ENCODE peak calls at places on chromosomes 13 and 19, in ten cellular contexts. Z is HTR-8/SVneo; L is HL-60; Y is neural crest cell; S is effector memory CD4-positive, alpha-beta T cell; U is HFF-Myc; R is NCI-H748 treated with DMSO at 0.1 percent for 48 hours; C is activated CD4-positive, CD25-positive, alpha-beta regulatory T cell; Q is cardiac fibroblast; D is amniotic stem cell. X is an unnamed sample.

GRCh38 chr13:29482504-29482903 is 113.0 kb downstream of the SLC7A1 start:
- DNase-seq in Z (no peak), L (no peak), Y (no peak), S (no peak), U (no peak), R (no peak), C (no peak), Q (no peak), D (no peak), X (no peak)

GRCh38 chr19:18843960-18844359 is 12.2 kb downstream of the UPF1 start:
- DNase-seq in Z (no peak), L (no peak), Y (no peak), S (no peak), U (no peak), R (no peak), C (no peak), Q (no peak), D (no peak), X (no peak)

GRCh38 chr19:4172861-4173473 is 9.4 kb downstream of the SIRT6 start:
- DNase-seq in Z (peak; percentile 45), L (no peak), Y (peak; percentile 82), S (peak; percentile 41), U (no peak), R (no peak), C (peak; percentile 56), Q (peak; percentile 46), D (no peak), X (peak; percentile 82)

GRCh38 chr19:341386-342127 is 3.0 kb downstream of the MIER2 start:
- DNase-seq in Z (no peak), L (no peak), Y (no peak), S (no peak), U (no peak), R (no peak), C (no peak), Q (no peak), D (no peak), X (no peak)

GRCh38 chr13:95355491-95355890 is 54.2 kb upstream of the ABCC4 start:
- DNase-seq in Z (peak; percentile 31), L (no peak), Y (no peak), S (no peak), U (no peak), R (no peak), C (no peak), Q (peak; percentile 44), D (no peak), X (peak; percentile 78)

GRCh38 chr19:46904114-46905060 is 43.6 kb downstream of the ARHGAP35 start:
- DNase-seq in Z (no peak), L (no peak), Y (no peak), S (no peak), U (peak; percentile 58), R (no peak), C (no peak), Q (peak; percentile 87), D (no peak), X (peak; percentile 59)

GRCh38 chr13:36131215-36131930 is at the start of gene DCLK1:
- DNase-seq in Z (peak; percentile 2), L (no peak), Y (peak; percentile 60), S (no peak), U (no peak), R (peak; percentile 71), C (no peak), Q (peak; percentile 50), D (no peak), X (peak; percentile 90)

GRCh38 chr13:33611016-33611805 is 206.7 kb upstream of the RFC3 start:
- DNase-seq in Z (no peak), L (no peak), Y (peak; percentile 36), S (no peak), U (no peak), R (no peak), C (no peak), Q (peak; percentile 95), D (no peak), X (peak; percentile 90)

GRCh38 chr13:114027046-114027760 is 53.3 kb upstream of the C13orf46 start:
- DNase-seq in Z (no peak), L (no peak), Y (no peak), S (no peak), U (no peak), R (no peak), C (no peak), Q (no peak), D (no peak), X (peak; percentile 36)

GRCh38 chr13:67230774-67231480 is 791 bp upstream of the PCDH9 start:
- DNase-seq in Z (peak; percentile 22), L (no peak), Y (peak; percentile 55), S (no peak), U (no peak), R (peak; percentile 84), C (no peak), Q (peak; percentile 78), D (peak; percentile 58), X (peak; percentile 83)

GRCh38 chr19:1284293-1284978 is 1.2 kb upstream of the EFNA2 start:
- DNase-seq in Z (no peak), L (no peak), Y (no peak), S (no peak), U (no peak), R (no peak), C (no peak), Q (no peak), D (no peak), X (no peak)

GRCh38 chr13:49527123-49527522 is 31.4 kb downstream of the PHF11 start:
- DNase-seq in Z (no peak), L (no peak), Y (no peak), S (no peak), U (no peak), R (no peak), C (no peak), Q (peak; percentile 3), D (no peak), X (no peak)

GRCh38 chr19:35049456-35049855 is 7.9 kb downstream of the HPN start:
- DNase-seq in Z (no peak), L (no peak), Y (no peak), S (no peak), U (no peak), R (no peak), C (no peak), Q (no peak), D (no peak), X (no peak)

GRCh38 chr13:24574847-24575246 is 62.3 kb upstream of the PARP4 start:
- DNase-seq in Z (no peak), L (no peak), Y (no peak), S (no peak), U (no peak), R (no peak), C (no peak), Q (no peak), D (no peak), X (no peak)

GRCh38 chr19:18440421-18440877 is 2.5 kb upstream of the ISYNA1 start:
- DNase-seq in Z (no peak), L (peak; percentile 38), Y (no peak), S (no peak), U (no peak), R (no peak), C (no peak), Q (no peak), D (no peak), X (no peak)

GRCh38 chr13:48710160-48710559 is 56.4 kb downstream of the CYSLTR2 start:
- DNase-seq in Z (no peak), L (no peak), Y (no peak), S (no peak), U (no peak), R (no peak), C (no peak), Q (no peak), D (no peak), X (no peak)

GRCh38 chr19:17488593-17489391 is 18.5 kb downstream of the SLC27A1 start:
- DNase-seq in Z (no peak), L (no peak), Y (peak; percentile 57), S (peak; percentile 69), U (no peak), R (peak; percentile 21), C (peak; percentile 38), Q (no peak), D (no peak), X (peak; percentile 46)

GRCh38 chr13:40355126-40355719 is 311.2 kb downstream of the FOXO1 start:
- DNase-seq in Z (no peak), L (no peak), Y (no peak), S (no peak), U (no peak), R (no peak), C (no peak), Q (no peak), D (no peak), X (no peak)

GRCh38 chr19:5313307-5313706 is 27.3 kb downstream of the PTPRS start:
- DNase-seq in Z (no peak), L (no peak), Y (no peak), S (no peak), U (no peak), R (peak; percentile 43), C (no peak), Q (no peak), D (no peak), X (peak; percentile 25)

GRCh38 chr13:43303040-43303729 is 279.8 kb downstream of the DNAJC15 start:
- DNase-seq in Z (peak; percentile 17), L (no peak), Y (peak; percentile 28), S (no peak), U (peak; percentile 59), R (peak; percentile 19), C (no peak), Q (peak; percentile 86), D (no peak), X (peak; percentile 87)

GRCh38 chr19:18057557-18057956 is 29.2 kb downstream of the IL12RB1 start:
- DNase-seq in Z (no peak), L (no peak), Y (no peak), S (no peak), U (no peak), R (no peak), C (no peak), Q (peak; percentile 45), D (no peak), X (no peak)

GRCh38 chr19:7078007-7078406 is 8.5 kb downstream of the ZNF557 start:
- DNase-seq in Z (no peak), L (no peak), Y (no peak), S (no peak), U (no peak), R (no peak), C (no peak), Q (no peak), D (no peak), X (no peak)

GRCh38 chr13:99969934-99970760 is 1.4 kb downstream of the ZIC5 start:
- DNase-seq in Z (no peak), L (no peak), Y (no peak), S (no peak), U (no peak), R (peak; percentile 52), C (no peak), Q (no peak), D (no peak), X (peak; percentile 79)

GRCh38 chr19:18591735-18592385 is 3.3 kb downstream of the REX1BD start:
- DNase-seq in Z (no peak), L (no peak), Y (no peak), S (no peak), U (peak; percentile 86), R (no peak), C (no peak), Q (no peak), D (no peak), X (no peak)

GRCh38 chr13:78028960-78029359 is 110.3 kb upstream of the EDNRB start:
- DNase-seq in Z (no peak), L (no peak), Y (no peak), S (no peak), U (no peak), R (no peak), C (no peak), Q (no peak), D (no peak), X (no peak)

GRCh38 chr13:101144808-101145419 is 271.4 kb downstream of the NALCN start:
- DNase-seq in Z (peak; percentile 18), L (peak; percentile 3), Y (no peak), S (no peak), U (peak; percentile 27), R (peak; percentile 68), C (no peak), Q (peak; percentile 73), D (peak; percentile 29), X (peak; percentile 69)

GRCh38 chr13:70856706-70857105 is 748.5 kb upstream of the KLHL1 start:
- DNase-seq in Z (no peak), L (no peak), Y (no peak), S (no peak), U (no peak), R (peak; percentile 67), C (no peak), Q (no peak), D (no peak), X (no peak)

GRCh38 chr19:29006057-29006735 is 206.8 kb downstream of the UQCRFS1 start:
- DNase-seq in Z (no peak), L (no peak), Y (no peak), S (no peak), U (no peak), R (no peak), C (no peak), Q (no peak), D (no peak), X (no peak)

X was measured in astrocyte of the hippocampus.